ENCODE peak calls at places on chromosomes 1 and 21, in seven cellular contexts. A, Y, Z, K, G, V and X are unnamed samples.

GRCh38 chr1:2322065-2322571 is 69.2 kb downstream of the MORN1 start:
- DNase-seq in Y (no peak), V (peak), K (peak), A (peak), G (no peak), Z (peak), X (no peak)

GRCh38 chr1:247273013-247273412 is 17.1 kb downstream of the VN1R5 start:
- DNase-seq in K (no peak), G (no peak), Z (no peak), A (no peak), Y (no peak), V (no peak), X (no peak)

GRCh38 chr1:94542088-94542671 is 621 bp upstream of the F3 start:
- DNase-seq in V (peak), Y (no peak), K (no peak), Z (peak), A (peak), G (no peak), X (peak)

GRCh38 chr1:165598676-165599059 is 32.4 kb upstream of the MGST3 start:
- DNase-seq in G (no peak), V (no peak), A (no peak), Y (no peak), K (no peak), Z (no peak), X (no peak)

GRCh38 chr1:209879539-209879938 is 51.8 kb downstream of the UTP25 start:
- DNase-seq in G (no peak), Y (no peak), K (no peak), V (no peak), A (peak), Z (peak), X (peak)

GRCh38 chr1:234310460-234310817 is 62.8 kb upstream of the COA6 start:
- DNase-seq in K (no peak), A (no peak), G (no peak), V (no peak), Z (no peak), Y (no peak), X (no peak)

GRCh38 chr21:39736716-39737115 is 8.3 kb upstream of the IGSF5 start:
- DNase-seq in Y (no peak), K (no peak), G (no peak), V (no peak), A (no peak), Z (no peak), X (no peak)

GRCh38 chr1:208988811-208989222 is 594.7 kb upstream of the CAMK1G start:
- DNase-seq in K (no peak), Y (peak), A (peak), G (peak), Z (peak), V (peak), X (peak)

GRCh38 chr1:67683736-67684525 is 1.1 kb upstream of the GADD45A start:
- DNase-seq in Z (peak), K (no peak), G (no peak), V (peak), A (peak), Y (no peak), X (peak)

GRCh38 chr1:184616504-184616903 is 138.2 kb downstream of the EDEM3 start:
- DNase-seq in Z (no peak), A (no peak), Y (no peak), G (no peak), V (no peak), K (no peak), X (no peak)

GRCh38 chr1:11806307-11806936 is 431 bp downstream of the CLCN6 start:
- DNase-seq in A (peak), K (peak), G (no peak), Z (peak), Y (no peak), V (peak), X (peak)

GRCh38 chr1:67753776-67754525 is 69.0 kb downstream of the GADD45A start:
- DNase-seq in A (no peak), V (no peak), K (no peak), Y (no peak), Z (no peak), G (no peak), X (peak)

GRCh38 chr1:168266644-168267186 is 14.0 kb upstream of the TBX19 start:
- DNase-seq in V (no peak), K (no peak), Z (peak), Y (no peak), A (peak), G (no peak), X (peak)

GRCh38 chr1:99326215-99326949 is 62.1 kb downstream of the PLPPR4 start:
- DNase-seq in Y (no peak), G (no peak), K (no peak), V (no peak), Z (peak), A (peak), X (peak)
- TF ChIP-seq CTCF in Y (peak), G (peak), K (no peak), V (peak), Z (peak), A (peak), X (peak)

GRCh38 chr1:156386134-156386901 is 17.3 kb downstream of the RHBG start:
- DNase-seq in A (no peak), K (no peak), G (no peak), Z (no peak), Y (no peak), V (no peak), X (no peak)

GRCh38 chr1:156384658-156385057 is 15.6 kb downstream of the RHBG start:
- DNase-seq in A (no peak), G (no peak), Y (no peak), K (no peak), Z (no peak), V (no peak), X (no peak)

GRCh38 chr1:156386949-156387898 is 18.2 kb downstream of the RHBG start:
- DNase-seq in Z (no peak), A (no peak), Y (no peak), G (no peak), K (no peak), V (no peak), X (no peak)

GRCh38 chr1:156384007-156384406 is 15.0 kb downstream of the RHBG start:
- DNase-seq in Z (no peak), Y (no peak), A (no peak), G (no peak), K (no peak), V (no peak), X (no peak)

GRCh38 chr1:156385534-156386031 is 16.6 kb downstream of the RHBG start:
- DNase-seq in V (peak), G (peak), Z (peak), A (peak), Y (peak), K (no peak), X (peak)
- TF ChIP-seq CTCF in V (peak), G (peak), Z (peak), A (peak), Y (peak), K (peak), X (peak)

DNA sequence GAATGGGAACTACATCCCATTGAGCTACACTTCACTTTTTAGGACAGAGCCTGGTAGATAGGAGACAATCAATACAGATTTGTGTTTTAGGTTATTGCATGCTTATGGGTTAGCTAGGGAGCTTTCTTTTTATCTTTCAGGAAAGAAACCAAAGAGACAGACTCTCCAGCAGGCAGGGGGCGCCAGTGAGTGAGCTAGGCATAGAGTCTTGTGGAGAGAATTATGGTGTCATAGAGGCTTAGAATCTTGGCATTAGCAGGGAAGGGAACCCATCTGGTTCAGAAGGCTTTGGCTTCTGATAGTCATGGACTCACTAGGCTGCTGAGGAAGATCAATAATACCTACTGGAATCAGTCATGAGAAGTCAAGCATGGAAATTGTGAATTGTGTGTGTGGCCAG is at the start of gene SMCP:
- DNase-seq in A (no peak), K (no peak), G (no peak), Z (no peak), V (no peak), Y (no peak), X (peak)
- TF ChIP-seq CTCF in A (no peak), K (no peak), G (peak), Z (peak), V (peak), Y (peak), X (peak)

GRCh38 chr1:64268653-64269557 is 65.5 kb downstream of the UBE2U start:
- DNase-seq in Y (peak), V (peak), G (no peak), K (peak), Z (peak), A (peak), X (peak)
- TF ChIP-seq CTCF in Y (peak), V (peak), G (peak), K (peak), Z (peak), A (peak), X (peak)

DNA sequence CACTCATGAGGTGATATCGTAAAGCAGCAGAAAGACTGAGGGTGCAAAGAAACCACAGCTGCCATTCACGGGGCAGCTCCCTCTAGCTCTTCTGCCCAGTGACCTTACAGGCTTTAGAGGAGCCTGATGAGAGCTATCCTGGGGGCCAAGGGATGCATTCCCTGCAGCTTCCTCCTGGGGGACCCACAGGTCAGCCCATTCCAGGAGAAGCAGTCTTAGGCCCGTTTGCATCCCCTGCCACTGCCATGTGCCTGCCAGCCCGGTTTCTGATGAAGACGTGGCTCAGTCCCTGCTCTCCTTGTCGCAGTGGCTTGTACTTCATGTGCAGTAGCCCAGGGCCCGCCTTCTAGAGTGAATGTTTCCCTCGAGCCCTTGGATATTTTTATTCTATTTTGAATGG is 22.8 kb downstream of the ATP5PO start:
- DNase-seq in G (no peak), Y (peak), Z (no peak), A (no peak), V (no peak), K (no peak), X (no peak)
- TF ChIP-seq CTCF in G (no peak), Y (peak), Z (peak), A (no peak), V (peak), K (no peak), X (no peak)

DNA sequence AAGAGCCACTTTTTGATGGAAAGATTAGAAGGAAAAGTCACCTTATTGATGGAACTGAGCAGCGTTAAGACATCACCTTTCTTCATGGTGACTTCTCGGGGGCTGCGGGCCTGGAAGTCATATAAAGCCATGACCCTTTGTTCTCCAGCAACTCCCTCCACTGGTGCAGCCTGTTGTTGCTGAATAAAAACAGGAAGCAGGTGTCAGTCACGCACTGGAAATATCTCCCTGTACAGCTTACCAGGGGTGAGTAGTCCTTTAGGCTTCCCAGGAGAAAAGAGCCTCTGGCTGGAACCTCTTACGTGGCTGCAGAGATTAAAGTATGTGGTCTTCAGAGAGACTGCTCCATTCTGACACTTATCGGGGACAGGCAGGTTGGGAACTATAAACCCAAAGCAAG is 31.9 kb downstream of the SPTA1 start:
- DNase-seq in A (no peak), K (no peak), Y (peak), V (no peak), Z (no peak), G (no peak), X (no peak)
- TF ChIP-seq CTCF in A (no peak), K (no peak), Y (peak), V (no peak), Z (no peak), G (no peak), X (no peak)

GRCh38 chr1:178241837-178242236 is 147.9 kb downstream of the RASAL2 start:
- DNase-seq in A (peak), Z (no peak), V (no peak), K (no peak), Y (no peak), G (no peak), X (no peak)
- TF ChIP-seq CTCF in A (peak), Z (no peak), V (peak), K (no peak), Y (no peak), G (no peak), X (peak)

GRCh38 chr1:10001016-10001665 is 4.1 kb downstream of the RBP7 start:
- DNase-seq in V (no peak), A (no peak), Y (no peak), Z (no peak), K (no peak), G (no peak), X (no peak)

GRCh38 chr1:9993571-9994075 is 3.4 kb upstream of the RBP7 start:
- DNase-seq in G (no peak), V (no peak), K (no peak), Y (no peak), Z (no peak), A (no peak), X (no peak)

GRCh38 chr1:9992910-9993309 is 4.1 kb upstream of the RBP7 start:
- DNase-seq in Z (no peak), K (no peak), G (no peak), Y (no peak), A (no peak), V (no peak), X (no peak)

GRCh38 chr1:9990944-9991343 is 6.1 kb upstream of the RBP7 start:
- DNase-seq in Y (no peak), A (peak), Z (no peak), G (no peak), V (no peak), K (no peak), X (peak)

GRCh38 chr1:9996624-9997582 is at the start of gene RBP7:
- DNase-seq in Y (no peak), A (no peak), G (no peak), K (no peak), V (no peak), Z (no peak), X (no peak)
- TF ChIP-seq CTCF in Y (no peak), A (no peak), G (no peak), K (no peak), V (no peak), Z (no peak), X (no peak)

DNA sequence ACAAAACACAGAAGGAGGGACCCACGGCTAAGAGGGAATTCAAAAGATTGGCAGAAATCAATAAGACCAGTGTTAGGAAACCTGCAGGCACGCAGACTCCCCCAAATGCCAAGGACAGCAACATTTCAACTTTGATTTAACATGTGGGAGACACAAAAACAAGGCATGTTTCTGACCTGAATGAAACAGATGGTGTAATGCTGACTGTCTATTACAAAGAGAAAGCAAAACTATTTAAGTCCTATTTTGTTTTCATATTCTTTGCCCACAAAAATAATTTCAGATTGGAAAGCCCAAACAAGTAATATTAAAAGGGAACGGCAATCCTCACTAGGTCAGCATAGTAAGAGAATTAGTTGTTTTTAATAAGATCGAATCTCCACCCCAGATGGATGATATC is 107.9 kb downstream of the S1PR1 start:
- DNase-seq in Y (no peak), G (no peak), Z (no peak), A (no peak), K (no peak), V (no peak), X (no peak)
- TF ChIP-seq CTCF in Y (no peak), G (no peak), Z (no peak), A (no peak), K (no peak), V (no peak), X (no peak)

GRCh38 chr1:207261971-207262370 is 59.5 kb upstream of the CD55 start:
- DNase-seq in V (no peak), Z (no peak), A (peak), K (no peak), G (no peak), Y (no peak), X (no peak)

GRCh38 chr1:207256869-207257268 is 64.6 kb upstream of the CD55 start:
- DNase-seq in G (no peak), V (no peak), Z (no peak), A (no peak), K (no peak), Y (no peak), X (no peak)

GRCh38 chr1:207264663-207265270 is 56.7 kb upstream of the CD55 start:
- DNase-seq in A (no peak), V (no peak), Z (no peak), G (no peak), K (no peak), Y (no peak), X (no peak)

DNA sequence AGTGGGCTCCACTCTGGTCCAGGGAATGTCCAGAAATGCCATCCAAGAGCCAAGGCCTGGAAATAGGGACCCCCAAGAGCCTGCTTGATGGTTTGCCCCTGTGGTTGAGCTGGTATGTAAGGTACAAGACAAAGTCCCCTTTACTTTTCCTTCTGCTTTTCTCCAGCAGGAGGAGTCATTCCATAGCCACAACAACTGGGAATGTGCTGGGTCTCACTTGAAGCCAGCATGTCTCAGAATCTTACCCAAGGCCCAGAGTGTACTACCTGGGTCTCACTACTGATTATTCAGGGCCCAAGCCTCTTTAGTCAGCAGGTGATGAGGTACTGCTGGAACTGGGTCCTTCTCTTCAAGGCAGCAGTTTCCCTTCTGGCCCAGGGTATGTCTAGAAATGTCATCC is 62.1 kb upstream of the CD55 start:
- DNase-seq in A (peak), G (no peak), K (no peak), Y (no peak), Z (peak), V (peak), X (peak)
- TF ChIP-seq CTCF in A (peak), G (peak), K (peak), Y (no peak), Z (peak), V (peak), X (peak)